ENCODE peak calls at places on chromosomes 4 and X, in five cellular contexts. N is WTC11, H is transverse colon, J is PC-3, R is fibroblast of lung. V is an unnamed sample.

GRCh38 chr4:153790962-153791551 is 2.2 kb upstream of the SFRP2 start:
- DNase-seq in N (peak), H (no peak), J (no peak), R (peak), V (peak)

GRCh38 chrX:136183175-136183574 is 35.8 kb downstream of the FHL1 start:
- DNase-seq in N (no peak), H (no peak), J (no peak), R (no peak), V (no peak)

GRCh38 chr4:2929469-2929868 is 33.7 kb downstream of the NOP14 start:
- DNase-seq in N (no peak), H (no peak), J (no peak), R (no peak), V (no peak)

GRCh38 chr4:10051536-10052135 is 30.3 kb upstream of the SLC2A9 start:
- DNase-seq in N (no peak), H (no peak), J (no peak), R (no peak), V (no peak)

GRCh38 chr4:53706422-53707032 is 115.2 kb upstream of the LNX1 start:
- DNase-seq in N (no peak), H (no peak), J (peak), R (peak), V (no peak)

GRCh38 chrX:27997641-27998040 is 16.4 kb upstream of the DCAF8L1 start:
- DNase-seq in N (no peak), H (no peak), J (no peak), R (no peak), V (no peak)

GRCh38 chr4:3039706-3040366 is 34.5 kb downstream of the HTT-AS start:
- DNase-seq in N (no peak), H (no peak), J (no peak), R (no peak), V (no peak)

GRCh38 chr4:4859010-4859798 is at the start of gene MSX1:
- DNase-seq in N (peak), H (peak), J (peak), R (peak), V (peak)

GRCh38 chr4:140250989-140251552 is 97.1 kb upstream of the MAML3 start:
- DNase-seq in N (no peak), H (no peak), J (no peak), R (no peak), V (no peak)

GRCh38 chr4:186029731-186030421 is 39.1 kb upstream of the TLR3 start:
- DNase-seq in N (peak), H (peak), J (no peak), R (peak), V (peak)

GRCh38 chr4:139808381-139809206 is 143.0 kb downstream of the MGST2 start:
- DNase-seq in N (no peak), H (no peak), J (no peak), R (peak), V (no peak)

GRCh38 chrX:135345328-135345645 is 36.0 kb downstream of the ETDC start:
- DNase-seq in N (no peak), H (peak), J (peak), R (peak), V (peak)

GRCh38 chrX:141176586-141177451 is at the start of gene LDOC1:
- DNase-seq in N (peak), H (peak), J (peak), R (peak), V (peak)

GRCh38 chr4:73187325-73187724 is 71.3 kb downstream of the ANKRD17 start:
- DNase-seq in N (no peak), H (no peak), J (peak), R (peak), V (no peak)

GRCh38 chr4:2712261-2712842 is 43.8 kb downstream of the TNIP2 start:
- DNase-seq in N (no peak), H (no peak), J (no peak), R (peak), V (no peak)

GRCh38 chrX:129768586-129769466 is 10.9 kb upstream of the SASH3 start:
- DNase-seq in N (no peak), H (no peak), J (no peak), R (peak), V (no peak)

GRCh38 chrX:57607295-57608187 is 15.7 kb downstream of the ZXDB start:
- DNase-seq in N (no peak), H (no peak), J (no peak), R (no peak), V (no peak)

GRCh38 chr4:132572210-132572609 is 576.9 kb upstream of the PCDH10 start:
- DNase-seq in N (no peak), H (no peak), J (no peak), R (peak), V (no peak)

GRCh38 chrX:83759872-83760271 is 101.1 kb upstream of the CYLC1 start:
- DNase-seq in N (no peak), H (no peak), J (peak), R (peak), V (no peak)
- TF ChIP-seq CTCF in N (peak), H (no peak), J (peak), R (no peak), V (no peak)

GRCh38 chrX:25022499-25023325 is 6.9 kb upstream of the ARX start:
- DNase-seq in N (no peak), H (no peak), J (no peak), R (no peak), V (no peak)
- TF ChIP-seq CTCF in N (no peak), H (no peak), J (no peak), R (peak), V (no peak)

DNA sequence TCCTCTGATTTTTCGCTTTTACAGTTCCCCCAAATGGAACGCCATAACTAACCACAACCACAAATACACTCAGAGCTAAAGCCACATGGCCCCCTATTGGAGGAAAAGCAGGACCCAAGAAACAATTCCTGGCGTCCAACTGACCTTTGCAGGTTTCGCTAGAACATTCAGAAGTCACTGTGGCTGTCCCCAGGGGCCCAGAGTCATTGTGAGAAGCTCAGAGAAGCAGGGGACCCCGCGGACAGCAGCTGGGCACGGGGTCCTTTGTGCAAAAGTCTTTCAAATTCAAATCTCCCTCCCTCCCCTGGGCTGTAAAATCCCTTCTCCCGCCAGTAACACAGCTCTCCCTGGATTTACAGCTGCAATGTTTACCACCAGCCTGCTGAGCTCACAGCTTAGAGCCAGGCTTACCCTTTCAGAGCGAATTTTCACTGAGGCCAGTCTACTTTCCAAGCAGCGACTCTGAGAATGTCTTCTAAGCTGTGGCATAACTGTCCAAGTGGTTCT is 214.8 kb downstream of the CRLF2 start:
- DNase-seq in N (peak), H (no peak), J (no peak), R (no peak), V (no peak)
- TF ChIP-seq CTCF in N (no peak), H (no peak), J (no peak), R (no peak), V (no peak)

DNA sequence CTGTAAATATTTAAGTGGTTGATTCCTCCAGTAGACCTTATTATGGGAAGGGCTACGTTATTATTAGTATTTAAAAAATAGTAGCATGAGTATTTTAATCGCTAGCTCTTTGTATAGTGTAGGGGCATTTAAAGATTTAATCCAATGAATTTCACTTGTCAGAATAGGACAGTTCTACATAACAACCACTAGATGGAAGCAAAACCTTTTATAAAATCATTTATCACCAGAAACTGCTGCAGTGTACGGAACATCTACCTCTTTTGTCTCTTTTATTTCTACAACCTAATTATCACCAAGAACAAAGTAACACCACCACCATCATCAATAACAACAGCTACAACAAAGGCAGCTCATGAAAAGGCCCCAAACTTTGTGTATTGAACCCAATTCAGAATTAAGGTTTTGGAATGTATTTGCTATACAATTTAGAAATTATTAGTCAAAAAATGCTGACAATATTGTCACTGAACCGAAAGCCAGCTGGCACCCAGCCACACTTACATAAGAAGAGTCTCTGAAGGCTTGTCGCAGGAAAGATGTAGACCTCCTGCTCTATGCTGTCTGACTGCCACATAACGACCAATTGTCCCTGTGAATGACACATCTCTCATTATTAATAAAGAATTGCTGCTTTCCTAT is 260.9 kb upstream of the RPS6KA3 start:
- DNase-seq in N (no peak), H (no peak), J (peak), R (no peak), V (peak)
- TF ChIP-seq CTCF in N (no peak), H (peak), J (peak), R (no peak), V (peak)

GRCh38 chr4:56690393-56690971 is 9.4 kb upstream of the HOPX start:
- DNase-seq in N (no peak), H (no peak), J (no peak), R (no peak), V (no peak)
- TF ChIP-seq CTCF in N (no peak), H (no peak), J (no peak), R (no peak), V (no peak)

V was measured in thyroid gland.